ENCODE peak calls at places on chromosomes 4 and X, in ten cellular contexts. Y, I, P, E, S, D, R, C, L and G are unnamed samples.

GRCh38 chrX:122245175-122245574 is 938.9 kb upstream of the GRIA3 start:
- DNase-seq in D (no peak), E (no peak), L (no peak), I (no peak), C (no peak), S (no peak), P (no peak), R (no peak), Y (no peak), G (no peak)

GRCh38 chr4:112516401-112517066 is 554 bp upstream of the NEUROG2 start:
- DNase-seq in L (no peak), D (peak; percentile 96), I (no peak), S (no peak), C (peak; percentile 66), E (no peak), P (no peak), R (no peak), Y (no peak), G (peak; percentile 85)

GRCh38 chr4:69858683-69859082 is 1.3 kb downstream of the SULT1E1 start:
- DNase-seq in E (no peak), Y (no peak), L (no peak), I (no peak), D (no peak), P (no peak), C (no peak), S (no peak), R (no peak), G (no peak)

GRCh38 chr4:89998350-89999098 is 103.9 kb downstream of the MMRN1 start:
- DNase-seq in Y (no peak), C (no peak), I (no peak), R (no peak), L (no peak), D (peak; percentile 25), E (no peak), P (no peak), S (no peak), G (peak; percentile 82)

GRCh38 chr4:52996261-52997131 is 134.4 kb downstream of the RASL11B start:
- DNase-seq in Y (no peak), I (no peak), C (no peak), R (no peak), S (peak; percentile 77), L (peak; percentile 80), P (no peak), D (no peak), E (no peak), G (no peak)

GRCh38 chrX:76148011-76148665 is 24.7 kb upstream of the PBDC1 start:
- DNase-seq in R (no peak), D (no peak), I (peak; percentile 58), P (peak; percentile 38), E (no peak), Y (peak; percentile 22), S (peak; percentile 3), C (no peak), L (peak; percentile 22), G (no peak)

GRCh38 chr4:3217266-3217665 is 31.7 kb upstream of the MSANTD1 start:
- DNase-seq in P (no peak), L (no peak), E (no peak), I (no peak), C (peak; percentile 23), Y (no peak), D (no peak), S (no peak), R (no peak), G (no peak)

GRCh38 chr4:169756971-169757574 is 671 bp downstream of the HPF1 start:
- DNase-seq in E (no peak), I (no peak), D (no peak), L (no peak), R (no peak), Y (no peak), C (no peak), S (peak; percentile 26), P (no peak), G (peak; percentile 24)

GRCh38 chr4:145921231-145921630 is 17.4 kb downstream of the ZNF827 start:
- DNase-seq in Y (no peak), R (no peak), L (no peak), I (no peak), C (no peak), S (no peak), E (no peak), D (no peak), P (no peak), G (no peak)

GRCh38 chrX:95536111-95536510 is 1148.5 kb upstream of the DIAPH2 start:
- DNase-seq in Y (no peak), S (no peak), C (no peak), P (no peak), E (no peak), D (no peak), I (no peak), L (no peak), R (no peak), G (no peak)

GRCh38 chr4:4216668-4217067 is 10.1 kb downstream of the OTOP1 start:
- DNase-seq in E (no peak), P (no peak), L (no peak), I (no peak), C (no peak), S (no peak), D (no peak), R (no peak), Y (no peak), G (no peak)

GRCh38 chr4:69239777-69240176 is 25.2 kb upstream of the UGT2B11 start:
- DNase-seq in D (no peak), S (no peak), P (no peak), I (no peak), C (no peak), E (no peak), L (no peak), Y (peak; percentile 34), R (no peak), G (no peak)

GRCh38 chr4:29259556-29259955 is 1460.6 kb upstream of the PCDH7 start:
- DNase-seq in P (no peak), S (peak; percentile 2), C (no peak), D (no peak), Y (no peak), L (no peak), E (no peak), R (no peak), I (no peak), G (no peak)

GRCh38 chr4:126888968-126889367 is 743.8 kb upstream of the INTU start:
- DNase-seq in S (peak; percentile 50), D (no peak), P (no peak), Y (no peak), C (no peak), R (no peak), I (no peak), L (no peak), E (no peak), G (no peak)

GRCh38 chr4:38601244-38601915 is 62.6 kb upstream of the KLF3 start:
- DNase-seq in S (peak; percentile 62), Y (no peak), I (no peak), R (peak; percentile 49), D (no peak), E (no peak), L (no peak), C (no peak), P (peak; percentile 34), G (no peak)

GRCh38 chr4:139018501-139018900 is 2.9 kb downstream of the NOCT start:
- DNase-seq in I (no peak), R (no peak), Y (no peak), P (no peak), E (no peak), C (no peak), D (no peak), S (peak; percentile 26), L (no peak), G (no peak)
- H3K4me3 ChIP-seq in I (no peak overlapping the region), R (no peak overlapping the region), Y (no peak overlapping the region), P (no peak overlapping the region), E (no peak overlapping the region), C (no peak overlapping the region), D (no peak overlapping the region), S (peak overlapping the region; percentile 71), L (no peak overlapping the region), G (no peak overlapping the region)

DNA sequence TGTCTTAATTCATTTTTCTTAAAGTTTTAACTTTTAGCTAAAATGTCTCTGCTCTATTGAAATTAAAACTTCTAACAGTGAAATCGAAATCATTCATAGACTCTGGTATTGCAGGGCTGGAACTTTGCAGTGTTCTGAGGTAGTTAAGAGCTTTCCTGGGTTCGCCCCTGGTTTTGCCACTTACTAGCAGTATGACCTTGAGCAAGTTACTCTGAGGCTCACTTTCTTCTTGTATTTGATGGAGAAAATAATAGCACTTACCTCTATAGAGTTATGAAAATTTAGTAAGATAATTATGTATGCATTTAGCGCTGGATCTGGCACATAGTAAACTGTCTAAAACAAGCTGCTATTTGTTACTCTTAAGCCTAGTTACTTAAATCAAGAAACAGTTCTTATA is 1.7 kb downstream of the SLAIN2 start:
- DNase-seq in D (peak; percentile 10), C (no peak), S (peak; percentile 32), I (no peak), R (no peak), Y (no peak), P (no peak), E (no peak), L (no peak), G (no peak)
- H3K9me3 ChIP-seq in D (no peaks in the 10 kb centered on the region), C (no peaks in the 10 kb centered on the region), S (no peaks in the 10 kb centered on the region), I (no peaks in the 10 kb centered on the region), R (no peaks in the 10 kb centered on the region), Y (no peaks in the 10 kb centered on the region), P (no peaks in the 10 kb centered on the region), E (no peaks in the 10 kb centered on the region), L (no peaks in the 10 kb centered on the region), G (no peaks in the 10 kb centered on the region)

DNA sequence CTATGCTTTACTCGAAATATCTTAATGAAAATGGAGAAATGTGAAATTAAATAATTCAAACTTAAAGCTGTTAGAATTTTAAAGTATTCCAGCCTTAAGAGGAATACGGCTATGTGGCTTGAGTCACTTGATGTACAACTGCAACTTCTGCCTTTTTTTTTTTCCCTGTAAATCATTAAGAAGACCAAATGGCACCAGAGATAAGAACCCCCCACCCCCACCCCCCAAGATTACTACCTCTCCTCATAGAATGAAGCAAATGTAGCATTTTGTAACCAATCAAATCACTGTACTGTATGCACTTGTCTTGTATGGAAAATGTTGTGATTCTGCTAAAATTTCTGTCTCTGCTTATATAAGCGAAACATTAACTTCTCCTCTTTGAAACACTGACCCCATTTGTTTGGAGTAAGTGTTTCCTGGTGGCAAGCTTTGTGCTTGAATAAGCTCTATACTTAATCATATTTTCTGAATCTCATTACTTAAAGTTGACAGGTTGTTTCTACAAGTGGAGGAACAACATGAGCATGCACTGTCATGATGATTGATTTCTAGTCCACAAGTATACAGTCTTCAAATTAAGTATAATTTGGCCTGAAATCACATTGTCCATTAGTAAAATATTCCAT is 104.2 kb upstream of the BMP2K start:
- DNase-seq in E (no peak), P (no peak), L (no peak), D (no peak), S (no peak), R (no peak), Y (no peak), I (no peak), C (no peak), G (no peak)
- H3K4me1 ChIP-seq in E (no peaks in the 10 kb centered on the region), P (no peaks in the 10 kb centered on the region), L (no peaks in the 10 kb centered on the region), D (no peaks in the 10 kb centered on the region), S (peaks cover 12% of the 10 kb centered on the region), R (peaks cover 5% of the 10 kb centered on the region), Y (no peaks in the 10 kb centered on the region), I (no peaks in the 10 kb centered on the region), C (no peaks in the 10 kb centered on the region), G (no peaks in the 10 kb centered on the region)

DNA sequence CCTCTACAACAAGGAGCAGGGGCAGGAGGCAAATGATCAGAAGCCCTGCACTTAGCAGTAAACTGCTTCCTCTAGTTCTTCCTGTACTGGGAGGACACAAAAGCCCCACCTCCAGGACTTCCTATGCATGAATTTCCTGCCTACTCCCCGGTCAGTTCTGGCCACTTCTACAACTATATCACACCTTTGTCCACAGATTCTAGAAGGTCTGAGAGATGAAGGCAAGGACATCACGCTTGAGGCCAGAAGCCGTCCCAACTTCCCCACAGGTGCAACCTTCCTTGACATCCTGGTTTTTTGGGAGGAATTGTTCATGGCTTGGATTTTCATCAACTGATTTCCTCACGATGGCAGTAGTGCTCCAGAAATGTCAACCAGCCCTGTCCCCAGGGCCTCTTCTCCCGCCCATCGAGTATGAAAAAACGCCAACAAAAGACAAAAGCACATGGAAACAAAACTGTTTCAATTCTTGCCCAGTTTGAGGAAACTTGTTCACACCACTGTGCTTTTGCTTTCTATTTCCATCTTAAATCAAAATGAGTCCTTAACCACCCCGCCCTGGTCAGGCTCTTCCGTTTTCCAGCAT is 206.5 kb upstream of the STK26 start:
- DNase-seq in R (peak; percentile 84), E (no peak), Y (peak; percentile 93), S (peak; percentile 80), I (peak; percentile 86), L (peak; percentile 88), D (no peak), P (no peak), C (no peak), G (no peak)
- H3K4me3 ChIP-seq in R (no peak overlapping the region), E (no peak overlapping the region), Y (peak overlapping the region; percentile 31), S (peak overlapping the region; percentile 76), I (peak overlapping the region; percentile 35), L (peak overlapping the region; percentile 19), D (no peak overlapping the region), P (peak overlapping the region; percentile 31), C (peak overlapping the region; percentile 39), G (no peak overlapping the region)